ENCODE peak calls at places on chromosomes 12 and 14, in five cellular contexts. U is natural killer cell, F is left lung, B is endothelial cell of umbilical vein, Q is AG04450. L is an unnamed sample.
A peak's percentile ranks its signal among the peaks of the same experiment; 100 is the strongest.

GRCh38 chr12:14514154-14514842 is 53.4 kb downstream of the PLBD1 start:
- DNase-seq in U (no peak), F (no peak), B (no peak), Q (no peak), L (no peak)

GRCh38 chr14:103578401-103579075 is 15.8 kb downstream of the COA8 start:
- DNase-seq in U (no peak), F (no peak), B (no peak), Q (no peak), L (no peak)

GRCh38 chr12:91327136-91327535 is 144.5 kb upstream of the DCN start:
- DNase-seq in U (no peak), F (no peak), B (no peak), Q (peak; percentile 56), L (no peak)

GRCh38 chr14:105496831-105497591 is 6.0 kb downstream of the TEDC1 start:
- DNase-seq in U (peak; percentile 19), F (peak; percentile 19), B (no peak), Q (no peak), L (peak; percentile 38)

GRCh38 chr12:117101953-117102833 is 3.0 kb upstream of the TESC start:
- DNase-seq in U (no peak), F (no peak), B (no peak), Q (no peak), L (no peak)

GRCh38 chr12:1875608-1876007 is 42.8 kb downstream of the CACNA2D4 start:
- DNase-seq in U (no peak), F (no peak), B (no peak), Q (no peak), L (no peak)

GRCh38 chr12:25645421-25645820 is 92.3 kb upstream of the LMNTD1 start:
- DNase-seq in U (no peak), F (no peak), B (no peak), Q (no peak), L (no peak)

GRCh38 chr14:42111355-42111754 is 504.7 kb downstream of the LRFN5 start:
- DNase-seq in U (no peak), F (no peak), B (no peak), Q (no peak), L (no peak)

GRCh38 chr12:80195143-80195726 is 95.9 kb downstream of the OTOGL start:
- DNase-seq in U (no peak), F (no peak), B (peak; percentile 79), Q (peak; percentile 61), L (no peak)

GRCh38 chr14:99758915-99759545 is 34.2 kb upstream of the EML1 start:
- DNase-seq in U (no peak), F (no peak), B (no peak), Q (no peak), L (no peak)

GRCh38 chr14:58717821-58718220 is 80.1 kb downstream of the DACT1 start:
- DNase-seq in U (no peak), F (no peak), B (no peak), Q (no peak), L (no peak)

GRCh38 chr14:95875831-95876768 is 532 bp upstream of the TUNAR start:
- DNase-seq in U (no peak), F (no peak), B (no peak), Q (no peak), L (no peak)

GRCh38 chr12:12715459-12716150 is 1.6 kb upstream of the CDKN1B start:
- DNase-seq in U (no peak), F (no peak), B (peak; percentile 73), Q (no peak), L (no peak)

GRCh38 chr12:62640910-62641448 is 174.4 kb downstream of the MON2 start:
- DNase-seq in U (no peak), F (no peak), B (peak; percentile 46), Q (no peak), L (no peak)

GRCh38 chr12:71397433-71397954 is 42.1 kb upstream of the LGR5 start:
- DNase-seq in U (no peak), F (no peak), B (no peak), Q (no peak), L (no peak)

GRCh38 chr12:120979862-120980696 is 1.7 kb downstream of the HNF1A start:
- DNase-seq in U (no peak), F (no peak), B (no peak), Q (no peak), L (no peak)

GRCh38 chr12:111901182-111901581 is 59.2 kb downstream of the MAPKAPK5 start:
- DNase-seq in U (no peak), F (no peak), B (no peak), Q (no peak), L (no peak)

GRCh38 chr14:22184157-22185025 is 404.6 kb downstream of the DAD1 start:
- DNase-seq in U (no peak), F (no peak), B (peak; percentile 47), Q (no peak), L (no peak)

GRCh38 chr14:101600891-101601602 is 39.8 kb downstream of the DIO3 start:
- DNase-seq in U (no peak), F (no peak), B (no peak), Q (no peak), L (peak; percentile 45)

GRCh38 chr12:57110189-57111045 is 745 bp downstream of the STAT6 start:
- DNase-seq in U (peak; percentile 63), F (peak; percentile 79), B (peak; percentile 59), Q (no peak), L (no peak)

GRCh38 chr14:106652494-106652893 is 1126.1 kb downstream of the TMEM121 start:
- DNase-seq in U (no peak), F (no peak), B (no peak), Q (no peak), L (no peak)

GRCh38 chr14:92759300-92759678 is 10.9 kb upstream of the LGMN start:
- DNase-seq in U (no peak), F (no peak), B (peak; percentile 17), Q (no peak), L (no peak)

GRCh38 chr12:109294286-109294796 is 14.7 kb downstream of the FOXN4 start:
- DNase-seq in U (no peak), F (no peak), B (no peak), Q (no peak), L (no peak)

GRCh38 chr14:95340201-95340697 is 20.5 kb upstream of the CLMN start:
- DNase-seq in U (no peak), F (no peak), B (no peak), Q (no peak), L (no peak)

GRCh38 chr12:3132636-3133409 is 55.6 kb downstream of the TSPAN9 start:
- DNase-seq in U (no peak), F (no peak), B (peak; percentile 51), Q (peak; percentile 47), L (no peak)

GRCh38 chr14:89856871-89857345 is 97.6 kb downstream of the EFCAB11 start:
- DNase-seq in U (no peak), F (no peak), B (no peak), Q (no peak), L (no peak)

GRCh38 chr14:36383674-36384421 is 63.4 kb upstream of the MBIP start:
- DNase-seq in U (no peak), F (peak; percentile 67), B (no peak), Q (no peak), L (no peak)

GRCh38 chr14:20436363-20436755 is 393 bp upstream of the KLHL33 start:
- DNase-seq in U (no peak), F (no peak), B (no peak), Q (no peak), L (no peak)

GRCh38 chr14:104370256-104370870 is 209.2 kb upstream of the C14orf180 start:
- DNase-seq in U (no peak), F (no peak), B (peak; percentile 9), Q (no peak), L (no peak)

GRCh38 chr12:31991815-31992214 is 32.6 kb downstream of the RESF1 start:
- DNase-seq in U (no peak), F (no peak), B (no peak), Q (no peak), L (no peak)

GRCh38 chr12:106291342-106291741 is 11.2 kb upstream of the TCP11L2 start:
- DNase-seq in U (no peak), F (no peak), B (no peak), Q (no peak), L (no peak)

GRCh38 chr14:61221906-61222305 is 59.2 kb downstream of the TMEM30B start:
- DNase-seq in U (no peak), F (no peak), B (no peak), Q (no peak), L (no peak)

GRCh38 chr12:28296287-28296686 is 106.0 kb downstream of the CCDC91 start:
- DNase-seq in U (no peak), F (no peak), B (no peak), Q (no peak), L (no peak)

GRCh38 chr14:104104006-104104901 is 18.8 kb downstream of the ASPG start:
- DNase-seq in U (no peak), F (no peak), B (no peak), Q (no peak), L (no peak)

DNA sequence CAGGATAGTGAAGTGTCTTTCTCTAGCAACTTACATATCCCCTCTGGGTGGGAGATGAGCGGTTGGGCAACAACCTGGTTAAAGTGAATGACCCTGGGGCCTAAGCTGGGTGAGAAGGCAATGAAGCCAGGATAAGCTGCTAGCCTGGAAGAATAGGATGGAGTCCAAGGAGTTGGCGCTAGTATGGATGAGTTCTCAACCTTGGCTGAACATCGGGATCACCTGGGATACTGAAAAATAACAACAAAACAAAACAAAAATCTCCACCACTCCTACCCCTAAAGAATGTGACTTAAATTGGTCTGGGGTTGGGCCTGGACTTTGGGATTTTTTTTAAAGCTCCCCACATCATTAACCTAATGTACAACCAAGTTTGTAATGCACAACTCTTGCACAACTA is 4.8 kb upstream of the RPS6KA5 start:
- DNase-seq in U (no peak), F (no peak), B (no peak), Q (no peak), L (no peak)
- TF ChIP-seq CTCF in U (no peak), F (no peak), B (no peak), Q (no peak), L (no peak)

GRCh38 chr12:66663605-66664004 is 15.3 kb downstream of the GRIP1 start:
- DNase-seq in U (no peak), F (no peak), B (no peak), Q (no peak), L (no peak)
- TF ChIP-seq CTCF in U (no peak), F (no peak), B (no peak), Q (no peak), L (no peak)

DNA sequence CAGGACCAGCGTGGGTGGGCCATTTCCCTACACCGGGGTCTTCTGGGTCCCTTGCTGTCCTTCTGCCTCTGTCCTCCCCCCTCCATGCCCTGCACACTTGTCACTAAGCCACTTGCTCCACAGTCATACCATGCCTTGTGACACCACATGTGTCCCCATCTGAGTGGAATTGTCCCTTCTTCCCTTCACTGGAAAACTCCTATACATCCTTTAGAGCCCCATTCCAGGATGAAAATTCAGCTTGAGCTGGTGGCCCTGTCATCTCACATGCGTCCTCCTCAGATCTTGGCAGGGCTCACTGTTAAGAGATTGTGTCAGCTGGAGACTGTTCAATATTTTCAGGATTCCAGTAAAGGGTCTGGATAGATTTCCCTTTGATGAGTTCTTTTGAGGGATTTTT is 87.4 kb downstream of the DNAH10 start:
- DNase-seq in U (no peak), F (no peak), B (no peak), Q (no peak), L (no peak)
- TF ChIP-seq CTCF in U (no peak), F (no peak), B (no peak), Q (no peak), L (no peak)

GRCh38 chr12:132454949-132455418 is 35.0 kb upstream of the FBRSL1 start:
- DNase-seq in U (no peak), F (no peak), B (no peak), Q (no peak), L (no peak)
- TF ChIP-seq CTCF in U (no peak), F (no peak), B (no peak), Q (no peak), L (no peak)

L was measured in CD14-positive monocyte.